ENCODE peak calls at places on chromosomes 11 and 22, in four cellular contexts. W, H, C and L are unnamed samples.

GRCh38 chr22:23068832-23069385 is 1.4 kb upstream of the GNAZ start:
- DNase-seq in W (peak; percentile 38), H (no peak), C (no peak), L (no peak)

GRCh38 chr11:45794169-45794568 is 10.8 kb upstream of the SLC35C1 start:
- DNase-seq in W (no peak), H (peak; percentile 1), C (no peak), L (no peak)

GRCh38 chr11:121099885-121100284 is 1.2 kb upstream of the TECTA start:
- DNase-seq in W (no peak), H (no peak), C (no peak), L (no peak)

GRCh38 chr11:112132737-112133136 is 31.2 kb downstream of the IL18 start:
- DNase-seq in W (no peak), H (no peak), C (no peak), L (no peak)

GRCh38 chr11:88475991-88476418 is 138.5 kb upstream of the CTSC start:
- DNase-seq in W (no peak), H (peak; percentile 13), C (no peak), L (no peak)

GRCh38 chr11:134164490-134165370 is 59.0 kb downstream of the NCAPD3 start:
- DNase-seq in W (no peak), H (no peak), C (peak; percentile 11), L (no peak)

GRCh38 chr11:122765487-122766131 is 72.7 kb upstream of the CRTAM start:
- DNase-seq in W (no peak), H (no peak), C (no peak), L (no peak)

GRCh38 chr22:22735695-22736611 is 91.5 kb downstream of the GGTLC2 start:
- DNase-seq in W (no peak), H (no peak), C (no peak), L (no peak)

GRCh38 chr11:10658621-10659338 is 34.8 kb downstream of the IRAG1 start:
- DNase-seq in W (no peak), H (no peak), C (no peak), L (no peak)

GRCh38 chr11:69443138-69443967 is 38.1 kb upstream of the LINC01488 start:
- DNase-seq in W (peak; percentile 74), H (peak; percentile 99), C (peak; percentile 86), L (no peak)

GRCh38 chr11:69138265-69138664 is 17.5 kb upstream of the SMIM38 start:
- DNase-seq in W (no peak), H (peak; percentile 71), C (peak; percentile 25), L (no peak)

GRCh38 chr22:49282596-49282995 is 545.1 kb downstream of the BRD1 start:
- DNase-seq in W (no peak), H (no peak), C (no peak), L (no peak)

GRCh38 chr22:39428597-39429071 is 28.2 kb upstream of the MGAT3 start:
- DNase-seq in W (no peak), H (no peak), C (no peak), L (no peak)

GRCh38 chr22:45163074-45163416 is 680 bp upstream of the NUP50 start:
- DNase-seq in W (no peak), H (peak; percentile 52), C (no peak), L (no peak)

GRCh38 chr11:2932850-2933251 is 3.6 kb upstream of the PHLDA2 start:
- DNase-seq in W (no peak), H (no peak), C (no peak), L (no peak)

GRCh38 chr11:61482513-61482912 is 26.0 kb upstream of the LRRC10B start:
- DNase-seq in W (no peak), H (peak; percentile 73), C (no peak), L (no peak)

GRCh38 chr11:132803436-132803835 is 728.9 kb downstream of the OPCML start:
- DNase-seq in W (no peak), H (peak; percentile 43), C (no peak), L (no peak)

GRCh38 chr11:36333468-36333867 is 37.4 kb downstream of the PRR5L start:
- DNase-seq in W (no peak), H (peak; percentile 17), C (no peak), L (no peak)

GRCh38 chr11:40877981-40878380 is 581.5 kb downstream of the LRRC4C start:
- DNase-seq in W (no peak), H (no peak), C (no peak), L (no peak)

GRCh38 chr11:114612686-114613085 is 17.1 kb upstream of the NXPE4 start:
- DNase-seq in W (no peak), H (no peak), C (no peak), L (no peak)

GRCh38 chr11:129846508-129847335 is 31.1 kb downstream of the TMEM45B start:
- DNase-seq in W (no peak), H (peak; percentile 89), C (peak; percentile 79), L (no peak)

GRCh38 chr11:108147150-108147549 is 25.8 kb downstream of the ACAT1 start:
- DNase-seq in W (no peak), H (no peak), C (no peak), L (no peak)

GRCh38 chr11:12494699-12495098 is 117.3 kb downstream of the PARVA start:
- DNase-seq in W (no peak), H (peak; percentile 45), C (no peak), L (no peak)

GRCh38 chr22:42905217-42905616 is 48.1 kb upstream of the ARFGAP3 start:
- DNase-seq in W (no peak), H (no peak), C (no peak), L (no peak)

GRCh38 chr11:121670792-121671275 is 218.1 kb upstream of the SORL1-AS1 start:
- DNase-seq in W (no peak), H (no peak), C (no peak), L (no peak)

GRCh38 chr11:102950622-102951081 is 4.9 kb downstream of the MMP13 start:
- DNase-seq in W (no peak), H (no peak), C (no peak), L (no peak)

GRCh38 chr22:21449531-21450319 is 17.5 kb upstream of the TMEM191C start:
- DNase-seq in W (no peak), H (no peak), C (no peak), L (no peak)